ENCODE peak calls at places on chromosomes 7 and 10, in seven cellular contexts. One of them, this sample, is unnamed.

GRCh38 chr10:110446277-110446676 is 51.4 kb upstream of the DUSP5 start:
- DNase-seq in bronchial epithelial cell: no peak
- DNase-seq in left ventricle myocardium inferior: no peak
- DNase-seq in ovary: no peak
- DNase-seq in A549: no peak
- DNase-seq in fibroblast of lung: no peak
- DNase-seq in PC-3: no peak
- DNase-seq in this sample: no peak

GRCh38 chr7:98206451-98207330 is 4.5 kb upstream of the BHLHA15 start:
- DNase-seq in ovary: no peak
- DNase-seq in PC-3: no peak
- DNase-seq in fibroblast of lung: no peak
- DNase-seq in left ventricle myocardium inferior: no peak
- DNase-seq in bronchial epithelial cell: no peak
- DNase-seq in A549: no peak
- DNase-seq in this sample: no peak

GRCh38 chr10:130333185-130333584 is 197.0 kb downstream of the GLRX3 start:
- DNase-seq in fibroblast of lung: no peak
- DNase-seq in ovary: no peak
- DNase-seq in bronchial epithelial cell: no peak
- DNase-seq in PC-3: no peak
- DNase-seq in A549: peak
- DNase-seq in left ventricle myocardium inferior: no peak
- DNase-seq in this sample: no peak

GRCh38 chr10:104254493-104255243 is at the start of gene GSTO1:
- DNase-seq in fibroblast of lung: peak
- DNase-seq in ovary: peak
- DNase-seq in left ventricle myocardium inferior: peak
- DNase-seq in bronchial epithelial cell: peak
- DNase-seq in PC-3: peak
- DNase-seq in A549: peak
- DNase-seq in this sample: peak

GRCh38 chr7:128876978-128877755 is 14.5 kb downstream of the ATP6V1F start:
- DNase-seq in bronchial epithelial cell: no peak
- DNase-seq in A549: no peak
- DNase-seq in left ventricle myocardium inferior: peak
- DNase-seq in fibroblast of lung: no peak
- DNase-seq in PC-3: no peak
- DNase-seq in ovary: no peak
- DNase-seq in this sample: no peak

GRCh38 chr7:151491859-151492258 is 27.8 kb downstream of the RHEB start:
- DNase-seq in left ventricle myocardium inferior: no peak
- DNase-seq in PC-3: peak
- DNase-seq in fibroblast of lung: peak
- DNase-seq in bronchial epithelial cell: peak
- DNase-seq in ovary: no peak
- DNase-seq in A549: peak
- DNase-seq in this sample: peak

GRCh38 chr7:132580717-132581285 is 4.5 kb upstream of the PLXNA4 start:
- DNase-seq in left ventricle myocardium inferior: peak
- DNase-seq in fibroblast of lung: peak
- DNase-seq in bronchial epithelial cell: peak
- DNase-seq in A549: peak
- DNase-seq in PC-3: peak
- DNase-seq in ovary: peak
- DNase-seq in this sample: peak

GRCh38 chr10:34808789-34809745 is 6.0 kb downstream of the PARD3 start:
- DNase-seq in ovary: peak
- DNase-seq in left ventricle myocardium inferior: peak
- DNase-seq in fibroblast of lung: peak
- DNase-seq in PC-3: no peak
- DNase-seq in bronchial epithelial cell: peak
- DNase-seq in A549: no peak
- DNase-seq in this sample: peak

GRCh38 chr7:74290590-74290950 is 1.4 kb downstream of the CLIP2 start:
- DNase-seq in A549: no peak
- DNase-seq in fibroblast of lung: no peak
- DNase-seq in ovary: no peak
- DNase-seq in bronchial epithelial cell: no peak
- DNase-seq in left ventricle myocardium inferior: no peak
- DNase-seq in PC-3: no peak
- DNase-seq in this sample: no peak

GRCh38 chr10:103793920-103794883 is 61.2 kb downstream of the SH3PXD2A start:
- DNase-seq in fibroblast of lung: no peak
- DNase-seq in PC-3: peak
- DNase-seq in bronchial epithelial cell: no peak
- DNase-seq in A549: peak
- DNase-seq in left ventricle myocardium inferior: peak
- DNase-seq in ovary: no peak
- DNase-seq in this sample: no peak

GRCh38 chr7:45217358-45217757 is 59.8 kb downstream of the RAMP3 start:
- DNase-seq in PC-3: peak
- DNase-seq in left ventricle myocardium inferior: no peak
- DNase-seq in ovary: no peak
- DNase-seq in A549: peak
- DNase-seq in bronchial epithelial cell: peak
- DNase-seq in fibroblast of lung: no peak
- DNase-seq in this sample: no peak

DNA sequence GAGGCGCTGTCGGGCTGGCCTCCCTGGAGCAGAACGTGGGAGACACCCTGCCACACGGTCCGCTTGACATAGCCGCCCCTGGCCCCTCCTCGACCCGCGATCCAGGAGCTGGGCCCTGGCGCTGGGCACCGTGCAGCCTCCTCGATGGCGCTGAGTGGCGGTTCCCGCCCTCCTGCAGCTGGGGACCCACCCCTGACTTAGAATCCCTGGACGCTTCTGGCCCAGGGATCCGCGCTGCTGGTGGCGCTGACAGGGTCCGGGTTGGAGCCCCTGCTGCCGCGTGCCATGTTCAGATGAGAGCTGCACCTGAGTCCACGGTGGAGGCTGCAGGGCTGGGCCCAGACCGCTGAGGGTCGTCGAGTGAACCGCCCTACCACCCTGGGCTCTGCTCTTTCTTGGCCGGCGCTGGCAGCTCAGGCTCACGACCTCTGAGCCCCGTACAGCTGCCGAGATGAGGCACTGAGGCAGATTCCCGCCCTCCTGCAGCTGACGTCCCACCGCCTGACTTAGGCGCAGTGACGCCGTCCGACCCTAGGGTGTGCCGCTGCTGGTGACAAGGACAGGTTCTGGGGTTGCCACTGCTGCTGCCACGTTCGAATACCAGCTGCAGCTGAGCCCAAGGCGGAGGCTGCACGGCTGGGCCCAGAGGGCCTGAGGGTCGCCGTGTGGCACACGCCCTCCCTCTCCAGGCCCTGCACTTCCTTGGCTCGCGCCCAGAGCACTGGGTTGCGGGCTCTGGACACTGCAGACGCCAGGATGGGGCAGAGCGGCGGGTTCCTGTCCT is 116.6 kb downstream of the OR13A1 start:
- DNase-seq in PC-3: no peak
- DNase-seq in fibroblast of lung: no peak
- DNase-seq in A549: no peak
- DNase-seq in left ventricle myocardium inferior: no peak
- DNase-seq in bronchial epithelial cell: no peak
- DNase-seq in ovary: no peak
- DNase-seq in this sample: no peak
- H3K4me3 ChIP-seq in PC-3: no peak
- H3K4me3 ChIP-seq in fibroblast of lung: no peak
- H3K4me3 ChIP-seq in A549: no peak
- H3K4me3 ChIP-seq in left ventricle myocardium inferior: peak
- H3K4me3 ChIP-seq in bronchial epithelial cell: no peak
- H3K4me3 ChIP-seq in ovary: no peak
- H3K4me3 ChIP-seq in this sample: no peak

GRCh38 chr7:20330176-20330796 is 414 bp upstream of the ITGB8 start:
- DNase-seq in A549: peak
- DNase-seq in left ventricle myocardium inferior: peak
- DNase-seq in fibroblast of lung: peak
- DNase-seq in ovary: peak
- DNase-seq in PC-3: peak
- DNase-seq in bronchial epithelial cell: peak
- DNase-seq in this sample: peak

GRCh38 chr7:20328692-20329091 is 2.0 kb upstream of the ITGB8 start:
- DNase-seq in fibroblast of lung: no peak
- DNase-seq in left ventricle myocardium inferior: no peak
- DNase-seq in bronchial epithelial cell: no peak
- DNase-seq in PC-3: no peak
- DNase-seq in A549: no peak
- DNase-seq in ovary: no peak
- DNase-seq in this sample: no peak

GRCh38 chr7:20328027-20328426 is 2.7 kb upstream of the ITGB8 start:
- DNase-seq in bronchial epithelial cell: no peak
- DNase-seq in left ventricle myocardium inferior: no peak
- DNase-seq in A549: no peak
- DNase-seq in PC-3: no peak
- DNase-seq in fibroblast of lung: no peak
- DNase-seq in ovary: no peak
- DNase-seq in this sample: no peak

GRCh38 chr7:20330797-20331230 is at the start of gene ITGB8:
- DNase-seq in ovary: no peak
- DNase-seq in PC-3: peak
- DNase-seq in left ventricle myocardium inferior: peak
- DNase-seq in A549: peak
- DNase-seq in bronchial epithelial cell: no peak
- DNase-seq in fibroblast of lung: no peak
- DNase-seq in this sample: no peak

GRCh38 chr7:20329389-20330175 is 1.1 kb upstream of the ITGB8 start:
- DNase-seq in PC-3: peak
- DNase-seq in fibroblast of lung: peak
- DNase-seq in ovary: peak
- DNase-seq in left ventricle myocardium inferior: peak
- DNase-seq in bronchial epithelial cell: peak
- DNase-seq in A549: peak
- DNase-seq in this sample: peak
- TF ChIP-seq CTCF in PC-3: peak
- TF ChIP-seq CTCF in fibroblast of lung: no peak
- TF ChIP-seq CTCF in ovary: peak
- TF ChIP-seq CTCF in left ventricle myocardium inferior: peak
- TF ChIP-seq CTCF in bronchial epithelial cell: peak
- TF ChIP-seq CTCF in A549: peak
- TF ChIP-seq CTCF in this sample: peak

GRCh38 chr10:107665459-107665858 is 501.0 kb upstream of the SORCS1 start:
- DNase-seq in A549: no peak
- DNase-seq in ovary: no peak
- DNase-seq in bronchial epithelial cell: no peak
- DNase-seq in PC-3: no peak
- DNase-seq in fibroblast of lung: no peak
- DNase-seq in left ventricle myocardium inferior: no peak
- DNase-seq in this sample: no peak

GRCh38 chr10:107671968-107672367 is 507.5 kb upstream of the SORCS1 start:
- DNase-seq in ovary: no peak
- DNase-seq in bronchial epithelial cell: no peak
- DNase-seq in fibroblast of lung: no peak
- DNase-seq in PC-3: no peak
- DNase-seq in A549: no peak
- DNase-seq in left ventricle myocardium inferior: no peak
- DNase-seq in this sample: no peak

DNA sequence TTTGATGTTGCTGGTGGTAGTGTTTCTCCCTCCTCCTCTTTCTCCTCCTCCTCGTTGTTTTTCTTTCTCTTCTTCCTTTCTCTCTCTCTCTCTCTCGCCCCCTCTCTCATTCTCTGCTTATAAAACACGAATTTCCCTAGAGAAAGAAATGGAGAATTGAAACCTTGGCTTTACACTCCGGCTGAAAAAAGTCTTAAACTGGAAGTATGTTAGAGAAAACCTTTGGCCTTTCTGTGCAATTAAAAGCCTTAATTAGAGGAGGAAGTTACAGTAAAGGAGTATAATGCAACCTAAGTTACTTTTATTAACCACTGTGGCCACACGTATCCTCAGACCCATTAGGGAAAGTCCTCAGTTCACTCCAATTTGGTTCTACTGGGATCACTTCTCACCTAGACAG is 501.7 kb upstream of the SORCS1 start:
- DNase-seq in left ventricle myocardium inferior: no peak
- DNase-seq in bronchial epithelial cell: no peak
- DNase-seq in PC-3: no peak
- DNase-seq in fibroblast of lung: no peak
- DNase-seq in ovary: no peak
- DNase-seq in A549: no peak
- DNase-seq in this sample: no peak
- H3K4me3 ChIP-seq in left ventricle myocardium inferior: no peak
- H3K4me3 ChIP-seq in bronchial epithelial cell: no peak
- H3K4me3 ChIP-seq in PC-3: no peak
- H3K4me3 ChIP-seq in fibroblast of lung: no peak
- H3K4me3 ChIP-seq in ovary: no peak
- H3K4me3 ChIP-seq in A549: no peak
- H3K4me3 ChIP-seq in this sample: no peak

GRCh38 chr7:64886956-64887545 is 16.0 kb upstream of the ZNF273 start:
- DNase-seq in left ventricle myocardium inferior: no peak
- DNase-seq in ovary: no peak
- DNase-seq in PC-3: no peak
- DNase-seq in fibroblast of lung: no peak
- DNase-seq in bronchial epithelial cell: no peak
- DNase-seq in A549: no peak
- DNase-seq in this sample: no peak

GRCh38 chr7:64888561-64888900 is 14.5 kb upstream of the ZNF273 start:
- DNase-seq in A549: no peak
- DNase-seq in left ventricle myocardium inferior: no peak
- DNase-seq in ovary: peak
- DNase-seq in PC-3: no peak
- DNase-seq in bronchial epithelial cell: no peak
- DNase-seq in fibroblast of lung: no peak
- DNase-seq in this sample: no peak

GRCh38 chr7:64888901-64889685 is 14.0 kb upstream of the ZNF273 start:
- DNase-seq in bronchial epithelial cell: no peak
- DNase-seq in A549: no peak
- DNase-seq in left ventricle myocardium inferior: peak
- DNase-seq in ovary: peak
- DNase-seq in PC-3: no peak
- DNase-seq in fibroblast of lung: no peak
- DNase-seq in this sample: peak

GRCh38 chr7:64889686-64890162 is 13.3 kb upstream of the ZNF273 start:
- DNase-seq in A549: no peak
- DNase-seq in ovary: no peak
- DNase-seq in PC-3: no peak
- DNase-seq in bronchial epithelial cell: no peak
- DNase-seq in fibroblast of lung: no peak
- DNase-seq in left ventricle myocardium inferior: no peak
- DNase-seq in this sample: no peak

DNA sequence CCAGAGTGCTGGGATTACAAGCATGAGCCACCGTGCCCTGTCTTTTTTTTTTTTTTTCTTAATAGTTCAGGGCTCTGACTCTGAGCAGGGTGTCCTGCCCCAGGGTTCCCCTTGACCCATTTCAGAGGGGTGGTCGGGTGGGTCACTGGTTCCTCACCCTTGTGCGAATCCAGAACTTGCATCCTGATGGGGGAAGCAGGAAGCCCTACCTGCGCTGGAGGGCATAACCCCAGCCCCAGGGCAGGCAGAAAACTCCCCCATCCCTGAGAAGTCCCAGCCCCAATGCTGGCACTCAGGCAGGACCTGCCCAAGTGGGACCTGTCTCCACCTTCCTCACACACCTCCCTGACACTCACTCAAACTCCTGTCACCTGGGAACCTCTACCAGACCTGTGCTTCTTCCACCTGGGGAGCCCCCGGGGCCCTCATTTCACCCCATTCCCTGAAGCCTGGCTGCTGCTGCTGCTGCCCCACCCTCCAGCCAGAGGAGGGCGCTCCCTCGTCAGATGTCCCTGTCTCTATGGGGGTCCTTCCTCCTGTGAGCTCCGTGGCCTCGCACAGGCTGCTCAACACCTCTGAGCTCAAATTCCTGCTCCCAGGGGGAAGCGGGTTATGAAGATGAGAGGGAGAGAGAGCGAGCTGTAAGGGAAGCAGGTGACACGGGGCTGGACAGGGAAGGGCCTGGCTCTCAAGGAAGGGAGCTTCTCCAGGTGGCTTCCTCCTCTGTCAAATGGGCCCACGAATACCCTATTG is 15.1 kb upstream of the ZNF273 start:
- DNase-seq in A549: no peak
- DNase-seq in ovary: peak
- DNase-seq in left ventricle myocardium inferior: no peak
- DNase-seq in bronchial epithelial cell: no peak
- DNase-seq in PC-3: no peak
- DNase-seq in fibroblast of lung: no peak
- DNase-seq in this sample: no peak
- TF ChIP-seq CTCF in A549: no peak
- TF ChIP-seq CTCF in ovary: no peak
- TF ChIP-seq CTCF in left ventricle myocardium inferior: peak
- TF ChIP-seq CTCF in bronchial epithelial cell: peak
- TF ChIP-seq CTCF in PC-3: peak
- TF ChIP-seq CTCF in fibroblast of lung: no peak
- TF ChIP-seq CTCF in this sample: no peak